ENCODE peak calls at places on chromosome 1, in four cellular contexts. One of them, this sample, is unnamed.

GRCh38 chr1:197464039-197464438 is 196.0 kb downstream of the CRB1 start:
- DNase-seq in heart left ventricle: no peak
- DNase-seq in mesothelial cell of epicardium: no peak
- DNase-seq in tibial artery: no peak
- DNase-seq in this sample: no peak

GRCh38 chr1:165629848-165630628 is 996 bp upstream of the MGST3 start:
- DNase-seq in heart left ventricle: no peak
- DNase-seq in mesothelial cell of epicardium: peak
- DNase-seq in tibial artery: no peak
- DNase-seq in this sample: no peak

GRCh38 chr1:26159113-26160039 is 497 bp downstream of the FAM110D start:
- DNase-seq in heart left ventricle: no peak
- DNase-seq in mesothelial cell of epicardium: no peak
- DNase-seq in tibial artery: peak
- DNase-seq in this sample: no peak

GRCh38 chr1:90434460-90434859 is 282.6 kb downstream of the BARHL2 start:
- DNase-seq in heart left ventricle: no peak
- DNase-seq in mesothelial cell of epicardium: no peak
- DNase-seq in tibial artery: no peak
- DNase-seq in this sample: no peak

GRCh38 chr1:150281758-150282557 is at the start of gene CIART:
- DNase-seq in heart left ventricle: peak
- DNase-seq in mesothelial cell of epicardium: peak
- DNase-seq in tibial artery: peak
- DNase-seq in this sample: peak

GRCh38 chr1:17329610-17330009 is 21.6 kb downstream of the PADI4 start:
- DNase-seq in heart left ventricle: no peak
- DNase-seq in mesothelial cell of epicardium: no peak
- DNase-seq in tibial artery: no peak
- DNase-seq in this sample: no peak

GRCh38 chr1:237890416-237890815 is 306 bp downstream of the ZP4 start:
- DNase-seq in heart left ventricle: no peak
- DNase-seq in mesothelial cell of epicardium: no peak
- DNase-seq in tibial artery: no peak
- DNase-seq in this sample: no peak

GRCh38 chr1:227952374-227953021 is 4.8 kb upstream of the WNT9A start:
- DNase-seq in heart left ventricle: no peak
- DNase-seq in mesothelial cell of epicardium: no peak
- DNase-seq in tibial artery: peak
- DNase-seq in this sample: no peak

GRCh38 chr1:199302554-199302953 is 663.7 kb downstream of the PTPRC start:
- DNase-seq in heart left ventricle: no peak
- DNase-seq in mesothelial cell of epicardium: no peak
- DNase-seq in tibial artery: no peak
- DNase-seq in this sample: no peak

DNA sequence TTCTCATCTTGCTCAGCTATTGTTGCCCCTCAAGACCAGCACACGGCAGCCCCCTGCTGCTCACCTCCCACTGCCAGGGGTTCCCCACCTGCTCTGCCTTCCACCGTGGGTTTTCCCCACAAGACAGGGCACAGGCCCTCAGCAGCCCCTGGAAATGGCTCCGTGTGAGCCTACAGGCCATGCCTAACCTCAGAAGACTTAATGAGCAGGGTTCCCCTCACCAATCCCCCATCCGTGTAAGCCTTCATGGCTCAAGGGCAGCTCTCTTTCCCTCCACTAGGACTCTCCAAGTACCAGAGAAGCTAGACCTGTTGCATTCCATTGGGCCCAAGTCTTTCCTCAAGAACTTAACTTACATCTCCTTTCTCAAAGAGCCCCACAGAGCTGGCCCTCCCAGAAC is 18.4 kb upstream of the RCAN3 start:
- DNase-seq in heart left ventricle: no peak
- DNase-seq in mesothelial cell of epicardium: no peak
- DNase-seq in tibial artery: no peak
- DNase-seq in this sample: no peak
- TF ChIP-seq CTCF in heart left ventricle: no peak
- TF ChIP-seq CTCF in mesothelial cell of epicardium: no peak
- TF ChIP-seq CTCF in tibial artery: no peak
- TF ChIP-seq CTCF in this sample: no peak

GRCh38 chr1:40637617-40638016 is 27.9 kb downstream of the RIMS3 start:
- DNase-seq in heart left ventricle: no peak
- DNase-seq in mesothelial cell of epicardium: no peak
- DNase-seq in tibial artery: no peak
- DNase-seq in this sample: no peak

GRCh38 chr1:40634901-40635655 is 30.4 kb downstream of the RIMS3 start:
- DNase-seq in heart left ventricle: no peak
- DNase-seq in mesothelial cell of epicardium: no peak
- DNase-seq in tibial artery: no peak
- DNase-seq in this sample: no peak

GRCh38 chr1:40638097-40639036 is 27.1 kb downstream of the RIMS3 start:
- DNase-seq in heart left ventricle: no peak
- DNase-seq in mesothelial cell of epicardium: no peak
- DNase-seq in tibial artery: no peak
- DNase-seq in this sample: no peak

GRCh38 chr1:40635763-40636500 is 29.6 kb downstream of the RIMS3 start:
- DNase-seq in heart left ventricle: no peak
- DNase-seq in mesothelial cell of epicardium: no peak
- DNase-seq in tibial artery: no peak
- DNase-seq in this sample: no peak

GRCh38 chr1:40636777-40637176 is 28.7 kb downstream of the RIMS3 start:
- DNase-seq in heart left ventricle: no peak
- DNase-seq in mesothelial cell of epicardium: no peak
- DNase-seq in tibial artery: no peak
- DNase-seq in this sample: no peak
- TF ChIP-seq CTCF in heart left ventricle: no peak
- TF ChIP-seq CTCF in mesothelial cell of epicardium: no peak
- TF ChIP-seq CTCF in tibial artery: no peak
- TF ChIP-seq CTCF in this sample: no peak

GRCh38 chr1:44587796-44588460 is 86.4 kb downstream of the TMEM53 start:
- DNase-seq in heart left ventricle: no peak
- DNase-seq in mesothelial cell of epicardium: no peak
- DNase-seq in tibial artery: no peak
- DNase-seq in this sample: no peak

GRCh38 chr1:44581205-44581604 is 93.1 kb downstream of the TMEM53 start:
- DNase-seq in heart left ventricle: no peak
- DNase-seq in mesothelial cell of epicardium: no peak
- DNase-seq in tibial artery: no peak
- DNase-seq in this sample: no peak

GRCh38 chr1:44588551-44588950 is 85.7 kb downstream of the TMEM53 start:
- DNase-seq in heart left ventricle: no peak
- DNase-seq in mesothelial cell of epicardium: no peak
- DNase-seq in tibial artery: no peak
- DNase-seq in this sample: no peak

GRCh38 chr1:44584167-44584566 is 90.1 kb downstream of the TMEM53 start:
- DNase-seq in heart left ventricle: no peak
- DNase-seq in mesothelial cell of epicardium: no peak
- DNase-seq in tibial artery: no peak
- DNase-seq in this sample: no peak

DNA sequence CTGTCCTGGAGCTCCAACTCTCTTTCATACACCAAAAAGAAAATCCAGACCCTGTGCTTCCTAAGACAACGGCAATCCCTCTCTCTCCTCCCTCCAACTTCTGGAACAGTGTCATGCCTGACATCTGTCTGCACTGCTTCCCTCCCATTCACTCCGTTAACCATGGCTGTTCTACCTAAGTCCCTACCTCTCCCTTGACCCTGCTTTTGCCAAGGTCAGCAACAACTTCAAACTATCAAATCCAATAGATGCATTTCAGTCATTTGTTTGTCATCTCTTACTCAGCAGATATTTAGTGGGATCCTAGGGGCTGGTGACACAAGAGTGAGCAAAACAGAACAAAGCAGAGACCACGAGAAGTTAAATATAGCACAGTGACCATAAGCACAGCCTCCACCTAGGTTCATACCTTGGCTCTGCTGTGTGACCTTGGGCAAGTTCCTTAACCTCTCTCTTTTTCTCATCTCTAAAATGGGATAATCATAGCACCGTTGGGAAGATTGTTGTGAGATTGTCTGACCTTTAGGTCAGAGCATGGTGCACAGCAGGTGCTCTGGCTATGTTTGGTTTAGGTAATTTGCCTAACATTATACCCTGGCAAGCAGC is 88.9 kb downstream of the TMEM53 start:
- DNase-seq in heart left ventricle: no peak
- DNase-seq in mesothelial cell of epicardium: no peak
- DNase-seq in tibial artery: no peak
- DNase-seq in this sample: no peak
- TF ChIP-seq CTCF in heart left ventricle: no peak
- TF ChIP-seq CTCF in mesothelial cell of epicardium: no peak
- TF ChIP-seq CTCF in tibial artery: no peak
- TF ChIP-seq CTCF in this sample: no peak

GRCh38 chr1:21185221-21185731 is 8.6 kb upstream of the EIF4G3 start:
- DNase-seq in heart left ventricle: no peak
- DNase-seq in mesothelial cell of epicardium: no peak
- DNase-seq in tibial artery: no peak
- DNase-seq in this sample: no peak
- TF ChIP-seq CTCF in heart left ventricle: no peak
- TF ChIP-seq CTCF in mesothelial cell of epicardium: no peak
- TF ChIP-seq CTCF in tibial artery: no peak
- TF ChIP-seq CTCF in this sample: no peak

This sample was measured in natural killer cell.